ENCODE peak calls at places on chromosomes 12 and 14, in eight cellular contexts. Y is Peyer's patch, U is dorsolateral prefrontal cortex, N is GM12865, Q is heart left ventricle, V is right lobe of liver, O is prostate gland, G is fibroblast of mammary gland. X is an unnamed sample.

GRCh38 chr14:72928872-72929271 is 2.6 kb downstream of the DCAF4 start:
- DNase-seq in Y (no peak), U (no peak), N (no peak), Q (no peak), V (no peak), O (no peak), G (no peak), X (no peak)

GRCh38 chr14:54537651-54538050 is 27.9 kb downstream of the CGRRF1 start:
- DNase-seq in Y (no peak), U (no peak), N (no peak), Q (no peak), V (no peak), O (no peak), G (no peak), X (no peak)

GRCh38 chr14:102279282-102279681 is 25.7 kb downstream of the MOK start:
- DNase-seq in Y (no peak), U (no peak), N (no peak), Q (no peak), V (no peak), O (no peak), G (no peak), X (no peak)

GRCh38 chr12:46553911-46554310 is 181.3 kb upstream of the SLC38A2 start:
- DNase-seq in Y (no peak), U (no peak), N (no peak), Q (no peak), V (no peak), O (no peak), G (peak), X (no peak)

GRCh38 chr12:44589697-44590096 is 286.4 kb downstream of the NELL2 start:
- DNase-seq in Y (no peak), U (no peak), N (no peak), Q (no peak), V (no peak), O (no peak), G (no peak), X (no peak)

GRCh38 chr12:107759410-107759809 is 1.5 kb downstream of the PRDM4 start:
- DNase-seq in Y (no peak), U (no peak), N (peak), Q (no peak), V (no peak), O (peak), G (peak), X (peak)

GRCh38 chr12:83040991-83041390 is 354.3 kb downstream of the TMTC2 start:
- DNase-seq in Y (no peak), U (no peak), N (no peak), Q (no peak), V (no peak), O (no peak), G (no peak), X (no peak)

GRCh38 chr14:102729268-102729667 is 48.0 kb upstream of the TRAF3 start:
- DNase-seq in Y (peak), U (no peak), N (no peak), Q (no peak), V (peak), O (no peak), G (no peak), X (no peak)

DNA sequence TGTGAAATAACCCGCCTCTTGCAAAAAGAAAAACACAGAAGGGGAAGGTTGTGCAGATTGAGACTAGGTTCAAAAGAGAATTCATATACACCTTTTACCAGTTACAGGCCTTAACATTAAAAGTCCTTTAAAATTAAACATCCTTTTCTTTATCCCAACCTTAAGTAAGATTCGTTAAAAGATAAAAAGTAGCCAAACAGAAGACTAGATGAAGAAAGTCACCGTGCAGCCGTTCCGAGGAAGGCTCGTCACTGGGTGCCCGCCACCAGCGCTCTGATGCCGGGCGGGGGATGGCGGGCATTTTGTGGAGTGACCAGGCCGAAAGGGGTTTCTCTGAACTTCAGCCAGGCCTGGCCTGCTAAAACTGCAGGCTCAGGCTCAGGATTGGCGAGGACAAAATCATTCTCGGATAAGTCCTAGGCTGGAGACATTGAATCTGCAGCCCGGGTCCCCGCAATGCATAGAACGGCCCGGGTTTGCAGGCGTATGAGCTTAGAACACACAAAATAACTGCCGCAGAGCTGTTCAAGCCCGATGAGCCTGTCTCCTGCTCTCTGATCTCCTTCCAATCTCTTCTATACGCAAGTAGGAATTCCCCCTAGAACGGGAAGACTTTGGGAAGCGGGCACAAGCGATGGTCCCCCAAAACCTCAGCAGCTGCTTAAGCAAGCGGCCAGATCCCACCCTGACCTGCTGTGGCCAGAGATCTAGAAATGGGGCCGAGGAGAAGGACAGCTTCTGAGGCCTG is 1.3 kb downstream of the TBX5 start:
- DNase-seq in Y (no peak), U (no peak), N (no peak), Q (no peak), V (no peak), O (no peak), G (peak), X (no peak)
- H3K4me3 ChIP-seq in Y (no peak), U (peak), N (no peak), Q (peak), V (no peak), O (peak), G (peak), X (no peak)

GRCh38 chr14:64763801-64764511 is 59.7 kb downstream of the PLEKHG3 start:
- DNase-seq in Y (no peak), U (no peak), N (no peak), Q (no peak), V (no peak), O (no peak), G (no peak), X (no peak)
- TF ChIP-seq CTCF in Y (no peak), U (peak), N (peak), Q (no peak), V (no peak), O (no peak), G (no peak), X (no peak)

GRCh38 chr14:104675447-104675846 is 14.0 kb upstream of the INF2 start:
- DNase-seq in Y (no peak), U (no peak), N (no peak), Q (no peak), V (no peak), O (no peak), G (no peak), X (no peak)

GRCh38 chr14:104676694-104677505 is 12.5 kb upstream of the INF2 start:
- DNase-seq in Y (peak), U (no peak), N (peak), Q (peak), V (no peak), O (no peak), G (no peak), X (no peak)

GRCh38 chr14:104677506-104678332 is 11.7 kb upstream of the INF2 start:
- DNase-seq in Y (peak), U (peak), N (peak), Q (peak), V (peak), O (peak), G (peak), X (no peak)

GRCh38 chr14:104678346-104678745 is 11.1 kb upstream of the INF2 start:
- DNase-seq in Y (peak), U (no peak), N (no peak), Q (peak), V (peak), O (no peak), G (no peak), X (no peak)

DNA sequence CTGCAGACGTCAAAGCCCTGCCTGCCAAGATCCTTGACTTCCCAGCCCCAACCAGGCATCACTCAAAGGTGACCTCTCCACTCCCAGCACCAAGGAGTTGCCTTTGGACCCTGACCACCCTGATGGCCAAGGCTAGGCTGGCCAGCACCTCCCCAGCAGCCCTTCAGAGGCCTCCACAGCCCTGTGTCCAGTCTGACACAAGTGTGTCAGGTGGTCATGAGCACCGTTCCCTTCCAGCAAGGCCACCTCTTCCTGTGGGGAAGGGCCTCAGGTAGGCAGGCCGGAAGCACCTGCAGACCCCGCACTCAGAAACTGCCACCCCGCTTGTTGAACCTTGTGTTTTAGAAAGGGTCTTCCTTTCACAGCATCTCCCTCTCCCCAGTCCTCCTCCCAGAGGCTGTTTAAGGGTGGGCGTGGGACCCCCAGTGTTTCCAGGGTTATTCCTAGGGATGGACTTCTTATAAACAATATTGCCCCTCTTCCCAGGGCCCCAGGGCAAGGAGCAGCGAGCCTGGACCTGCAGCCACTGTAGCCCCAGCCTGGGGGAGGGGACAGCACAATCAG is 13.2 kb upstream of the INF2 start:
- DNase-seq in Y (no peak), U (no peak), N (no peak), Q (no peak), V (no peak), O (no peak), G (no peak), X (no peak)
- H3K4me3 ChIP-seq in Y (no peak), U (no peak), N (no peak), Q (no peak), V (no peak), O (no peak), G (no peak), X (no peak)

GRCh38 chr14:23182372-23183014 is 967 bp downstream of the SLC7A8 start:
- DNase-seq in Y (peak), U (peak), N (no peak), Q (peak), V (no peak), O (peak), G (no peak), X (no peak)

GRCh38 chr14:23181453-23181852 is 2.0 kb downstream of the SLC7A8 start:
- DNase-seq in Y (no peak), U (no peak), N (no peak), Q (no peak), V (no peak), O (peak), G (no peak), X (no peak)

GRCh38 chr14:23183479-23183878 is at the start of gene SLC7A8:
- DNase-seq in Y (peak), U (peak), N (no peak), Q (peak), V (peak), O (peak), G (no peak), X (no peak)

GRCh38 chr14:23183076-23183475 is 384 bp downstream of the SLC7A8 start:
- DNase-seq in Y (no peak), U (no peak), N (no peak), Q (no peak), V (no peak), O (no peak), G (no peak), X (no peak)

DNA sequence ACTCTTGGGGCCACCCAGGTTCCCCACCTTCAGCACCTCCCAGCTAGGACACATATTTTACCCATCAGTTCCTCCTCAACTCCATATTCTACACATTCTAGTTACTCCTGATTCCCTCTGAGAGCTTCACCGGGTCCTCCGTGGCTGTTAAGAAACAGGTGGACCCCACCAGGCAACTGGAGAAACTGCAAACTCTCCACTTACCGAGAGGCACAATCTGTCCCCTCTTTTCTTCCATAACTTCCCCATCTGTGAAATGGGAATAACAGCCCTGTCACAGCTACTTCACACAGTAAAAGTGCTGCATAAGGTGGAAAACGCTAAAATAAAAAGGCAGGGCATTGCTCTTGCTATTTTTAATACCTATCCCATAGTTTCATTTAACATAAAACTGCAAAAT is 1.5 kb downstream of the SLC7A8 start:
- DNase-seq in Y (no peak), U (no peak), N (no peak), Q (no peak), V (no peak), O (no peak), G (no peak), X (no peak)
- TF ChIP-seq CTCF in Y (no peak), U (no peak), N (no peak), Q (no peak), V (no peak), O (no peak), G (no peak), X (no peak)

GRCh38 chr14:95710106-95710505 is 3.8 kb downstream of the TCL1A start:
- DNase-seq in Y (no peak), U (no peak), N (no peak), Q (no peak), V (no peak), O (no peak), G (no peak), X (no peak)

GRCh38 chr14:95712398-95712797 is 1.5 kb downstream of the TCL1A start:
- DNase-seq in Y (no peak), U (no peak), N (no peak), Q (no peak), V (no peak), O (no peak), G (no peak), X (no peak)

GRCh38 chr14:95711476-95712176 is 2.3 kb downstream of the TCL1A start:
- DNase-seq in Y (no peak), U (no peak), N (peak), Q (no peak), V (no peak), O (no peak), G (no peak), X (no peak)

DNA sequence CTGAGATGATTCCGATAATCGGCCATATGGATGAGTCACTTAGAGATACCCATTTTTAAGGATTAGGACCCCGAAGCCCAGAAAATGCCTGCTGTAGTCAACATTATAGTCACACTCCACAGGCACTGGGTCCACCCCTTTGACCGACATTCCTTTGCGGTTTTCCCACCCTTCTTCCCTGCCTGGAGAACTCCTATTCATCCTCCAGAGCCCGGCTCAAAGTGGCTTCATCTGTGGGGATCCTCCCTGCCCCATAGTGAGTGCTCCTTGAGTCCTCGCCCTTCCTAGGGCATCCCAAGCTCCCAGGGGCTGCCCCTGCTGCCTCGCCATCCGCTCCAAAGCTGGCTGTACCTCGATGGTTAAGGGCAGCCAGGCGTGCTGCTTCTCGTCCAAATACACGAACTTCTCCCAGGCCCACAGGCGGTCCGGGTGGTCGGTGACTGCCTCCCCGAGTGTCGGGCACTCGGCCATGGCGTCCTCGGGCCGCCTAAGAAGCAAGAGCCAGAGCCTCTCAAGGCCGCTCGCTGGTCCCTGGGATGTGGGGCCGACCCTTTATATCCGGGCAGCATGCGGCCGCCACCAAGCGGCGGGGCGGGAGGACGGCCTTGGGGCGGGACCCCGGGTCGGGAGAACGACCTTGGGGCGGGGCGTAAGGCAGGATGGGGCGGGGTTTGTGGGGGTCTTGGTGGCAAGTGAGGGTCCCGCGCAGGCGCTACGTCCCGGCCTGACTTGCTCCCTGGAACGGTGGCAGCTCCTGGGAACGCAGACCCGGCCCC is at the start of gene TCL1A:
- DNase-seq in Y (peak), U (no peak), N (peak), Q (no peak), V (no peak), O (no peak), G (no peak), X (no peak)
- H3K4me3 ChIP-seq in Y (no peak), U (no peak), N (peak), Q (no peak), V (no peak), O (no peak), G (no peak), X (no peak)

DNA sequence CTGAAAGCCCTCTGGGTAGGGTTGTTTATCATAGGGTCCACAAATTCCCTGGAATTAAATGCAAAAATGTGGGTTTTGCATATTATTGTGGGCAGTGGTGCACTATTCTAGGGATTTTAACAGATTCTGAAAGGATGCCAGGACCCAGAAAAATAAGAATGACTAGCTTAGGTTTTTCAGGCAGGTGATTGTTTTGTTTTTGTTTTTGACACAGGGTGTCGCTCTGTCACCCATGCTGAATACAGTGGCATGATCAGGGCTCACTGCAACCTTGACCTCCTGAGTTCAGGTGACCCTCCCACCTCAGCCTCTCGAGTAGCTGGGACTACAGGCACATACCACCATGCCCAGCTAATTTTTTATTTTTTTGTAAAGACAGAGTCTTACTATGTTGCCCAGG is 19.2 kb downstream of the GALNT6 start:
- DNase-seq in Y (no peak), U (no peak), N (no peak), Q (no peak), V (peak), O (no peak), G (no peak), X (peak)
- TF ChIP-seq CTCF in Y (no peak), U (no peak), N (no peak), Q (no peak), V (peak), O (no peak), G (no peak), X (no peak)

DNA sequence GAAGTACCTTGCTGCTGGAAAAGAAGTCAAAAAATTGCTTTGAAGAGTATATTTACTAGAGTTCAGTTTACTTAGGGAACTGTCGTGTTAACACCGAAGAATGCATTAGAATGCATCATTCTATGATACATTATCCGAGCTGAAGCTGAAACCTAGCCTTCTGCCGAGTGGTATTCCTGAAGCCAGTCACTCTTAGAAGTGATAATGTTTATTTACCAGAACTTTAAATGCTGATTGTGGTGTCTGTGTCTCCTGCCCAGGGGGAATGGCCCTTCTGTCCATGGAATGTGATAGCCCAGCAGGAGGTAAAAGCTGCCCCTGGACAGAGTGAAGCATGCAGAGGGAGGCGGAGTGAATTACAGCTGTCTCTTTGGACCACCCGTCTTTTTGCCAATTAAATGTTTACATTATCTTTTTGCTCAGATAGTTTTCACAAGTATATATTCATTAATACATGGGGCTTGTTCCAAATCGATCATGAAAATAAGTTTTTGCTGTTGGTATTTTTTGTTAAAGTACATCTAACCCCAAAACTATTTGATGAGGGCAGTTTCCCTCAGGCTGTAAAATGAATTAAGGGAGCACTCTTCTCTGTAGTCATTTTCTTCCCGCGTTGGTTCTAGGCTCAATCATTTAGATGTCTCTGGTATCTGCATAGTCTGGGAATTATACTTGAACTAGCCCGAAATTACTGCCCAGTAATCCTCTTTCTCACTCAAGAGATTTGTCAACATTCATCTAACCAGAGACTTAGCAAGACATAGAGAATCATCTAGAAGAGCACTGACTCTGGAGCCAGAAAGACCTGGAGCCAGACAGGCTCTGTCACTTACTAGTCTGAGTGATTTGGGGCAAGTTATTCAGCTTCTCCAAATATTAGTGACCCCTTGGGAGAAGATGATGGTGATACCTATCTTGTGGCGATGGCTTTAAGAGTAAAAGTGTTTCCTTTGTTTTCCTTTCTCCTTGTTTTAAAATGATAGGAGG is 147.6 kb downstream of the CRADD start:
- DNase-seq in Y (no peak), U (no peak), N (no peak), Q (no peak), V (no peak), O (no peak), G (peak), X (no peak)
- H3K4me3 ChIP-seq in Y (no peak), U (no peak), N (no peak), Q (no peak), V (no peak), O (no peak), G (no peak), X (no peak)

DNA sequence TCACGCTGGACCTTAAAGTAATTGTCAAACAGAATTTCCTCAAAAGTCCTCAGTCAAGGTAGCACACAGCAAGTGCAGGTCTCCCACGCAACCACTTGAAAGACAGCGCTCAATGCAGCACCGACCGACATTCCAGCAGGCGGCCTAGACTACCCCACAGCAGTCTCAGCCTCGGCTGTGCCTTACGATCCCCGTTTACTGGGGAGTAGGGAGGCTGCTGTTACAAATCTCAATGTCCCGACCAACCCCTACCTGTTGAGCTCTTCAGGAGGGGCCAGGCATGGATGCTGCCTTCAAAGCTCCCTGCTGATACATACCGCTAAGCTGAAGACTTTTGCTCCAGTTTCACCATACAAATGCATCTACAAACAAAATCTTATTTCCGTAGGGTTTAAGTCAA is 21.8 kb downstream of the VPS37B start:
- DNase-seq in Y (no peak), U (no peak), N (no peak), Q (no peak), V (peak), O (no peak), G (no peak), X (no peak)
- TF ChIP-seq CTCF in Y (no peak), U (no peak), N (no peak), Q (no peak), V (no peak), O (no peak), G (no peak), X (no peak)

X was measured in astrocyte of the cerebellum.